ENCODE peak calls at places on chromosome 1, in seven cellular contexts. One of them, this sample, is unnamed.

GRCh38 chr1:33327587-33328325 is 6.9 kb upstream of the A3GALT2 start:
- DNase-seq in NCI-H1694: no peak
- DNase-seq in WTC11: no peak
- DNase-seq in activated gamma-delta T cell treated with Interleukin-2 at 50 U/mL for 16 hours: no peak
- DNase-seq in hypothalamus: peak; percentile 35
- DNase-seq in CD4-positive, CD25-positive, alpha-beta regulatory T cell: no peak
- DNase-seq in neural crest cell: no peak
- DNase-seq in this sample: peak; percentile 92

GRCh38 chr1:159177273-159177907 is 6.0 kb downstream of the CADM3 start:
- DNase-seq in NCI-H1694: no peak
- DNase-seq in WTC11: peak; percentile 73
- DNase-seq in activated gamma-delta T cell treated with Interleukin-2 at 50 U/mL for 16 hours: no peak
- DNase-seq in hypothalamus: no peak
- DNase-seq in CD4-positive, CD25-positive, alpha-beta regulatory T cell: no peak
- DNase-seq in neural crest cell: peak; percentile 49
- DNase-seq in this sample: peak; percentile 16

GRCh38 chr1:29114654-29115053 is 9.0 kb downstream of the TMEM200B start:
- DNase-seq in NCI-H1694: no peak
- DNase-seq in WTC11: no peak
- DNase-seq in activated gamma-delta T cell treated with Interleukin-2 at 50 U/mL for 16 hours: no peak
- DNase-seq in hypothalamus: no peak
- DNase-seq in CD4-positive, CD25-positive, alpha-beta regulatory T cell: no peak
- DNase-seq in neural crest cell: no peak
- DNase-seq in this sample: no peak

GRCh38 chr1:243287652-243288051 is 31.8 kb downstream of the SDCCAG8 start:
- DNase-seq in NCI-H1694: no peak
- DNase-seq in WTC11: no peak
- DNase-seq in activated gamma-delta T cell treated with Interleukin-2 at 50 U/mL for 16 hours: no peak
- DNase-seq in hypothalamus: no peak
- DNase-seq in CD4-positive, CD25-positive, alpha-beta regulatory T cell: no peak
- DNase-seq in neural crest cell: no peak
- DNase-seq in this sample: peak; percentile 37

GRCh38 chr1:179034720-179035119 is 9.0 kb downstream of the FAM20B start:
- DNase-seq in NCI-H1694: no peak
- DNase-seq in WTC11: no peak
- DNase-seq in activated gamma-delta T cell treated with Interleukin-2 at 50 U/mL for 16 hours: no peak
- DNase-seq in hypothalamus: no peak
- DNase-seq in CD4-positive, CD25-positive, alpha-beta regulatory T cell: no peak
- DNase-seq in neural crest cell: no peak
- DNase-seq in this sample: peak; percentile 20

GRCh38 chr1:99650773-99651437 is 5.0 kb downstream of the PALMD start:
- DNase-seq in NCI-H1694: no peak
- DNase-seq in WTC11: no peak
- DNase-seq in activated gamma-delta T cell treated with Interleukin-2 at 50 U/mL for 16 hours: no peak
- DNase-seq in hypothalamus: no peak
- DNase-seq in CD4-positive, CD25-positive, alpha-beta regulatory T cell: no peak
- DNase-seq in neural crest cell: no peak
- DNase-seq in this sample: no peak

GRCh38 chr1:111990026-111990877 is 784 bp upstream of the KCND3 start:
- DNase-seq in NCI-H1694: no peak
- DNase-seq in WTC11: peak; percentile 21
- DNase-seq in activated gamma-delta T cell treated with Interleukin-2 at 50 U/mL for 16 hours: no peak
- DNase-seq in hypothalamus: peak; percentile 16
- DNase-seq in CD4-positive, CD25-positive, alpha-beta regulatory T cell: no peak
- DNase-seq in neural crest cell: peak; percentile 13
- DNase-seq in this sample: no peak

GRCh38 chr1:240801445-240801844 is 189.5 kb upstream of the GREM2 start:
- DNase-seq in NCI-H1694: no peak
- DNase-seq in WTC11: no peak
- DNase-seq in activated gamma-delta T cell treated with Interleukin-2 at 50 U/mL for 16 hours: no peak
- DNase-seq in hypothalamus: no peak
- DNase-seq in CD4-positive, CD25-positive, alpha-beta regulatory T cell: no peak
- DNase-seq in neural crest cell: no peak
- DNase-seq in this sample: peak; percentile 8

GRCh38 chr1:215005078-215005477 is 77.5 kb upstream of the KCNK2 start:
- DNase-seq in NCI-H1694: no peak
- DNase-seq in WTC11: no peak
- DNase-seq in activated gamma-delta T cell treated with Interleukin-2 at 50 U/mL for 16 hours: no peak
- DNase-seq in hypothalamus: no peak
- DNase-seq in CD4-positive, CD25-positive, alpha-beta regulatory T cell: no peak
- DNase-seq in neural crest cell: no peak
- DNase-seq in this sample: no peak

This sample was measured in AG04450.